ENCODE peak calls at places on chromosomes 1 and 21, in nine cellular contexts. L, Q, E, I, R, O, K, F and B are unnamed samples. For H3K27me3, the result is how much of the 10 kb centered on the place peaks cover.

GRCh38 chr1:161200421-161200991 is 1.7 kb upstream of the ADAMTS4 start:
- DNase-seq in L (no peak), Q (peak), E (no peak), I (peak), R (no peak), O (no peak), K (no peak), F (no peak), B (no peak)

GRCh38 chr1:96524100-96524499 is 197.5 kb upstream of the PTBP2 start:
- DNase-seq in L (no peak), Q (no peak), E (no peak), I (no peak), R (no peak), O (no peak), K (no peak), F (no peak), B (no peak)

GRCh38 chr1:53079251-53079650 is 17.2 kb downstream of the PODN start:
- DNase-seq in L (no peak), Q (no peak), E (no peak), I (peak), R (no peak), O (no peak), K (no peak), F (no peak), B (no peak)

GRCh38 chr1:28954126-28954525 is 39.8 kb downstream of the EPB41 start:
- DNase-seq in L (no peak), Q (no peak), E (no peak), I (no peak), R (no peak), O (no peak), K (no peak), F (no peak), B (no peak)

GRCh38 chr1:2983706-2984398 is 37.4 kb upstream of the ACTRT2 start:
- DNase-seq in L (no peak), Q (no peak), E (no peak), I (no peak), R (no peak), O (no peak), K (no peak), F (no peak), B (no peak)

GRCh38 chr1:29124366-29125236 is 898 bp upstream of the TMEM200B start:
- DNase-seq in L (peak), Q (peak), E (peak), I (peak), R (peak), O (peak), K (peak), F (peak), B (peak)

GRCh38 chr1:196027127-196027526 is 581.1 kb downstream of the KCNT2 start:
- DNase-seq in L (no peak), Q (no peak), E (no peak), I (no peak), R (no peak), O (no peak), K (no peak), F (no peak), B (no peak)

GRCh38 chr1:162497104-162497722 is 405 bp upstream of the UHMK1 start:
- DNase-seq in L (no peak), Q (no peak), E (no peak), I (no peak), R (peak), O (no peak), K (no peak), F (no peak), B (no peak)

GRCh38 chr21:31905444-31906400 is 32.9 kb downstream of the HUNK start:
- DNase-seq in L (no peak), Q (peak), E (no peak), I (no peak), R (no peak), O (no peak), K (no peak), F (no peak), B (no peak)

GRCh38 chr1:3816331-3817137 is 20.2 kb upstream of the LRRC47 start:
- DNase-seq in L (no peak), Q (no peak), E (no peak), I (peak), R (no peak), O (no peak), K (no peak), F (no peak), B (no peak)

GRCh38 chr1:3993606-3994375 is 93.7 kb upstream of the C1orf174 start:
- DNase-seq in L (no peak), Q (no peak), E (no peak), I (peak), R (no peak), O (no peak), K (no peak), F (no peak), B (no peak)

GRCh38 chr21:28538987-28539622 is 453.6 kb downstream of the LTN1 start:
- DNase-seq in L (no peak), Q (no peak), E (no peak), I (no peak), R (no peak), O (no peak), K (no peak), F (no peak), B (no peak)

GRCh38 chr1:153880962-153881361 is 41.8 kb downstream of the GATAD2B start:
- DNase-seq in L (peak), Q (no peak), E (peak), I (peak), R (peak), O (peak), K (peak), F (peak), B (peak)

GRCh38 chr1:160161965-160162705 is 10.7 kb downstream of the ATP1A4 start:
- DNase-seq in L (no peak), Q (no peak), E (no peak), I (no peak), R (peak), O (no peak), K (no peak), F (no peak), B (no peak)

GRCh38 chr1:2230781-2231666 is 2.9 kb downstream of the SKI start:
- DNase-seq in L (no peak), Q (no peak), E (peak), I (peak), R (peak), O (peak), K (no peak), F (no peak), B (peak)

GRCh38 chr1:24966724-24967346 is 36.8 kb upstream of the RUNX3 start:
- DNase-seq in L (no peak), Q (peak), E (no peak), I (peak), R (no peak), O (peak), K (no peak), F (no peak), B (no peak)

GRCh38 chr1:87017994-87018672 is 103.7 kb downstream of the HS2ST1 start:
- DNase-seq in L (no peak), Q (no peak), E (no peak), I (no peak), R (no peak), O (no peak), K (no peak), F (no peak), B (no peak)

GRCh38 chr1:188715566-188715965 is 1762.1 kb downstream of the BRINP3 start:
- DNase-seq in L (no peak), Q (no peak), E (no peak), I (no peak), R (no peak), O (no peak), K (no peak), F (no peak), B (no peak)

GRCh38 chr21:44599264-44600029 is 950 bp upstream of the KRTAP10-7 start:
- DNase-seq in L (no peak), Q (no peak), E (no peak), I (no peak), R (no peak), O (no peak), K (no peak), F (no peak), B (no peak)

GRCh38 chr21:44601596-44602473 is 1.4 kb downstream of the KRTAP10-7 start:
- DNase-seq in L (no peak), Q (no peak), E (no peak), I (no peak), R (no peak), O (no peak), K (no peak), F (no peak), B (no peak)

GRCh38 chr21:44603911-44604310 is 3.5 kb downstream of the KRTAP10-7 start:
- DNase-seq in L (no peak), Q (no peak), E (no peak), I (no peak), R (no peak), O (no peak), K (no peak), F (no peak), B (no peak)

GRCh38 chr21:44603109-44603875 is 2.9 kb downstream of the KRTAP10-7 start:
- DNase-seq in L (no peak), Q (no peak), E (no peak), I (no peak), R (no peak), O (no peak), K (no peak), F (no peak), B (no peak)

DNA sequence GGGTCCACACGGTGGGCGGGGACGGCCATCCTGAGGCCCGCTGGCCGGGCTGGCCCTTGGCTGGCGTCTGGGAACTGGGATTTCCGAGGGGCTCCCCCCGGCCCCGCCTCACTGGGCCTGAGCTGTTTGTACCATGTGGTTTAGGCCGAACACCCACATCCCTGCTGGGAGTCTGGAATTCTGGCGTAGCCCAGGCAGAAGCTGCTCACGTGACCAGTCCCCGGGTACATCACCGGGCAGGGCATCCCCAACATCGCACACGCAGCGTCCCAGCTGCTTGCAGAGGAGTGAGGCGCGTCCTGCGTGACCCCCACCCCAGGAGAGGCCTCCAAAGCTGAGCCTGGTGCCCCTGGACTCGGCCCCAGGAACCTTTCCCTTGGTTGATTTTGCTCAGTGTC is 2.1 kb downstream of the KRTAP10-7 start:
- DNase-seq in L (no peak), Q (no peak), E (no peak), I (no peak), R (no peak), O (no peak), K (no peak), F (no peak), B (no peak)
- H3K27me3 ChIP-seq in L (under half), Q (under half), E (under half), I (under half), R (under half), O (under half), K (under half), F (half or more), B (under half)

DNA sequence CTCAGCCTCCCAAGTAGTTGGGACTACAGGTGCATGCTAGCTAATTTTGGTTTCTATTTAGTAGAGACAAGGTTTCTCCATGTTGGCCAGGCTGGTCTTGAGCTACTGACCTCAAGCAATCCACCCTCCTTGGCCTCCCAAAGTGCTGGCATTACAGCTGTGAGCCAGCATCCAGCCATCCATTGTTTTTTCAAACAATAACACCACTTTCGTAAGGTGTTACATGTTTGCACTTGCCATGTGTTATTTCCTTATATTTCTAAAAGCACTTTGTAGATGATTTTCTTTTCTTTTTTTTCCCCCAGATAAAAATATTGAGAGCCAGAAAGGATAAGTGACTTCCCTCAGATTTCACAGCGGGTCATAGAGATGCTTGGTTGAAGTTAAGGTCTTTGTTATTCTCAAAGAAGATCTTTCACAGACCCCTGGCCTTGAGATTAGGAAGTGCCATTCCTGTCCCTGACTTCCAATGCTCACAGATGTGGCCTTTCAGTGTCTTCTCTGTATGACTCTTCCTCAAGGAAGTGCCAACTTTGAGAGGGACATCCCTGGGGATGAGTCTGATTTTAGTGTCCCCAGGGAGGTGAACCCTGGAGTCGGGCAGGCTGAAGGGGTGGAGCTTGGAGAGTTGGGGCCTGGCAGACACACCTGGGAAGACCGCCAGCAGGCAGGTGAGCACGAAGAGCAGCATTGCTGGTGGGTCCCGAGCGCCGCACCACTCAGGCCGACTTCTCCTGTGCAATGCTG is 6.3 kb downstream of the PIGR start:
- DNase-seq in L (no peak), Q (no peak), E (no peak), I (no peak), R (no peak), O (no peak), K (no peak), F (peak), B (no peak)
- H3K27me3 ChIP-seq in L (under half), Q (under half), E (under half), I (under half), R (under half), O (under half), K (under half), F (under half), B (under half)

GRCh38 chr1:200887772-200888348 is 6.8 kb upstream of the INAVA start:
- DNase-seq in L (no peak), Q (no peak), E (no peak), I (no peak), R (no peak), O (no peak), K (no peak), F (no peak), B (no peak)

GRCh38 chr1:200889571-200889970 is 5.1 kb upstream of the INAVA start:
- DNase-seq in L (no peak), Q (no peak), E (no peak), I (no peak), R (no peak), O (no peak), K (no peak), F (no peak), B (no peak)

GRCh38 chr1:200890027-200890426 is 4.7 kb upstream of the INAVA start:
- DNase-seq in L (no peak), Q (no peak), E (no peak), I (no peak), R (no peak), O (no peak), K (no peak), F (no peak), B (no peak)

GRCh38 chr1:200887036-200887435 is 7.7 kb upstream of the INAVA start:
- DNase-seq in L (no peak), Q (no peak), E (no peak), I (no peak), R (no peak), O (no peak), K (no peak), F (no peak), B (no peak)

DNA sequence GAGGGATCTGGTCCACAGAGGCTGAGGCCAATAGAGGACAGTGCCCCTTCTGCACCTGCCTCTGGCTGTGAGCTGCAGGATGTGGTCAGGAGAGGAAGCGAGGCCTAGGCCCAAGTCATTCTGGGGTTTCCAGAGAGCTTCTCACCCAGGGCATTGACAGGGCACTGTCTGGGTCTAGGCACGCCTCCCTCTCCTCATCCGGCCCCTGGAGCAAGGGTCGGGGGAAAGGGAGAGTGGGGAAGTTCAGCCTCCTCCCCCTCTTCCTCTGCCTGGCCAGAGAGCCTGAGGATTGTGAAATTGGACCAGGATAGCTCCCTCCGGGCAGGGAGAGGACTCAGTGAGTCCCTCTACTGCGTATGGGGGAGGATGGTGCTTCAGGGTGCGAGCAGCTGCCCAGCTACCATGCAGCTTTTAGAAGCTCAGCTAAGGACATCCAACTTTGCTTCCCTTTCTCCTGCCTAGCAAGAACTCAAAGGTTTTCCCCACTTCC is 6.3 kb upstream of the INAVA start:
- DNase-seq in L (no peak), Q (no peak), E (no peak), I (no peak), R (no peak), O (peak), K (no peak), F (no peak), B (peak)
- H3K27me3 ChIP-seq in L (under half), Q (under half), E (under half), I (under half), R (under half), O (under half), K (under half), F (under half), B (under half)

DNA sequence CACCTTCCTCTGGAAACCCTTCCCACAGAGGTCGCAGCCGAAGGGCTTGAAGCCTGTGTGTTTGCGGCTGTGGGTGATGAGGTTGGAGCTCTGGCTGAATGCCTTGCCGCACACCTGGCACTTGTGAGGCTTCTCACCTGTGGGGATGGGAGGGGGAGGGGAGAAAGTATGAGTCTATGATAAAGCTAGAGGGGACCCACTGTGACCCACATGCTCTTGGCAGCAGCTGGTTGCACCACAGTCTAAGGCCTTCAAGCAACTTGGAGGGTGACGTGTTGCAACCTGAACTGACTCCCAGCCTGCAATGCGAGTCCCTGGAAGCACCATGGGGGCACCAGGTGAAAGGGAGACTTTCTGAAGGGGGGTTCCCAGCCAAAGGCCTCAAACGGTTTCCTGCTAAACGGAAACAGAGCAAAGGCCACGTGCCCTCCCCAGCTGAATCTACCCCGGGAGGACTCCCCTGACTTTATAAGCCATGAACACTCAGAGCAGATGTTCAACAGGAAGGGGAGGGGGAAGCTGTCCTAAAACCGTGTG is 10.6 kb downstream of the GFI1 start:
- DNase-seq in L (no peak), Q (no peak), E (no peak), I (no peak), R (no peak), O (peak), K (no peak), F (no peak), B (peak)
- H3K27me3 ChIP-seq in L (under half), Q (under half), E (under half), I (under half), R (under half), O (under half), K (under half), F (under half), B (under half)

DNA sequence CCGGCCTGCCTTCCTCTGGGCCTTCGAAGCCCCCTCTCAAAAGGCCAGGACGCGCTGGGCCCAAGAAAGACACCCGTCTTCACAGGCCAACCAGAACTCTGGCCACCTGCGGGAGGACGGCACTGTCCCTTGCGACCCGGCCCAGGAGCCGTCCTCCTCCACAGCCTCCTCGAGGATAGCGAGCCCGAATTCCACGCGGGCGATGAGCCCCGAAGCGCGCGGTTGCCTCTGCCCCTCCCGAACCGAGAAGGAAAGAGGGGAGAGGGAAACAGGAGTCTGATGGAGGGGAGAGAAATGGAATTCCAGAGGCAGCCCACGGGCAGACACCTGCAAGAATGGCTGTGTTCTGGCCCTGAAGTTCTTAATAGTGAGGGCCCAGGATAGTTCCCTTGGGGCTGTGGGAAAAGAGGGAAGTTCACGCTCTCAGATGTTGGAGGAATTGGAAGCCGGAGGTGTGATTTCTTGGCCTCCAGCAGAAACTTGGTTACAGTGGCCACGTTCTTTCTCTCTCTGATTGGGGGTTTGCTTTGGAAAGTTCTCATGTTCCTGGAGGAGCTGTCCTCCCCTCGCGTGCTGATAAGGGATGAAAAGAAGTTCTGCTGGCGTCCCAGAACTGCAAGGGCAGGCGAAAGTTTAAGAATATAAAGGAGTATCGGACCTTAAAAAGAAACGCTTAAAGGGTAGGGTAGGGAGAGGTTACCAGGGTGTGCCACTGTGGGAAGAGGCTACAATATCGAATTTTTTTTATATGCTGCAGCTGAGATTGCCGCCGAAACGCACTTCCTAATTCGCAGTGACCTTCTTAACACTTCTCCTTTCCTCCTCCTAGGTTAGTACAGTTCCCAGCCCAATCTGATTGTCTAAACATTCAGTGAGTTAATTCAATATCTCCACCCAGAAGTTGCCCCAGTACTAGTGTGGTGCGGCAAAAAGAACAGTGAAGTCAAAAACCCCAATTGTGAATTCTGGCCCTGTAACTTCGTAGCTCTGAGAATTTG is 5.8 kb upstream of the SLC44A5 start:
- DNase-seq in L (no peak), Q (no peak), E (no peak), I (peak), R (peak), O (no peak), K (no peak), F (no peak), B (no peak)
- H3K27me3 ChIP-seq in L (under half), Q (under half), E (under half), I (under half), R (under half), O (under half), K (under half), F (half or more), B (under half)

GRCh38 chr1:11898086-11898785 is 28.0 kb downstream of the KIAA2013 start:
- DNase-seq in L (no peak), Q (no peak), E (no peak), I (no peak), R (no peak), O (no peak), K (no peak), F (no peak), B (no peak)
- H3K27me3 ChIP-seq in L (under half), Q (under half), E (under half), I (under half), R (under half), O (under half), K (under half), F (half or more), B (under half)

GRCh38 chr1:244857761-244858160 is 6.6 kb downstream of the HNRNPU start:
- DNase-seq in L (no peak), Q (no peak), E (no peak), I (no peak), R (no peak), O (no peak), K (no peak), F (no peak), B (no peak)

GRCh38 chr1:244860914-244861610 is 3.3 kb downstream of the HNRNPU start:
- DNase-seq in L (no peak), Q (no peak), E (no peak), I (no peak), R (no peak), O (no peak), K (no peak), F (no peak), B (no peak)

GRCh38 chr1:244861683-244862082 is 2.7 kb downstream of the HNRNPU start:
- DNase-seq in L (no peak), Q (no peak), E (no peak), I (no peak), R (no peak), O (no peak), K (no peak), F (no peak), B (no peak)

GRCh38 chr1:244860078-244860477 is 4.3 kb downstream of the HNRNPU start:
- DNase-seq in L (no peak), Q (no peak), E (no peak), I (no peak), R (no peak), O (no peak), K (no peak), F (no peak), B (no peak)

GRCh38 chr1:244858357-244858756 is 6.0 kb downstream of the HNRNPU start:
- DNase-seq in L (no peak), Q (no peak), E (no peak), I (no peak), R (no peak), O (no peak), K (no peak), F (no peak), B (no peak)
- H3K27me3 ChIP-seq in L (under half), Q (under half), E (under half), I (under half), R (under half), O (under half), K (under half), F (under half), B (under half)